ENCODE peak calls at places on chromosomes 2 and 18, in ten cellular contexts. R is effector memory CD8-positive, alpha-beta T cell; E is NCI-H82; T is transverse colon; V is pancreas; B is AG08396; X is NCI-H1930; N is NCI-H1417 treated with DMSO at 0.1 percent for 48 hours; S is fibroblast of mammary gland; P is CD4-positive, CD25-positive, alpha-beta regulatory T cell. G is an unnamed sample.

GRCh38 chr18:61998335-61998734 is 105.5 kb upstream of the RNF152 start:
- DNase-seq in B (no peak), E (no peak), S (no peak), N (no peak), P (no peak), R (no peak), V (no peak), T (no peak), X (no peak), G (no peak)

GRCh38 chr2:32937602-32938450 is 8.9 kb upstream of the LTBP1 start:
- DNase-seq in T (no peak), R (no peak), S (peak; percentile 14), B (no peak), V (no peak), X (no peak), N (no peak), E (peak; percentile 77), P (no peak), G (peak; percentile 37)

GRCh38 chr2:26488463-26489212 is 10.7 kb upstream of the OTOF start:
- DNase-seq in P (no peak), E (no peak), S (no peak), N (no peak), X (no peak), V (peak; percentile 30), B (no peak), R (no peak), T (no peak), G (no peak)

GRCh38 chr2:41963661-41964525 is 83.9 kb upstream of the PKDCC start:
- DNase-seq in V (peak; percentile 67), S (peak; percentile 52), X (no peak), N (no peak), P (no peak), T (peak; percentile 85), E (peak; percentile 19), B (no peak), R (no peak), G (peak; percentile 55)

GRCh38 chr18:41720226-41720625 is 234.8 kb upstream of the PIK3C3 start:
- DNase-seq in B (no peak), T (no peak), S (no peak), N (no peak), P (no peak), E (no peak), V (no peak), R (no peak), X (no peak), G (no peak)

GRCh38 chr2:28753043-28753683 is 1.5 kb downstream of the PPP1CB start:
- DNase-seq in V (no peak), B (peak; percentile 49), X (no peak), E (peak; percentile 68), S (peak; percentile 79), T (peak; percentile 82), P (peak; percentile 59), R (peak; percentile 53), N (peak; percentile 48), G (peak; percentile 73)

GRCh38 chr18:78996741-78997490 is 17.3 kb downstream of the SALL3 start:
- DNase-seq in R (no peak), E (no peak), P (no peak), N (no peak), X (no peak), B (no peak), S (no peak), T (no peak), V (no peak), G (no peak)

GRCh38 chr18:9017170-9017899 is 85.2 kb upstream of the NDUFV2 start:
- DNase-seq in X (no peak), S (peak; percentile 96), P (peak; percentile 67), B (peak; percentile 92), E (no peak), R (peak; percentile 3), N (no peak), V (peak; percentile 65), T (peak; percentile 68), G (peak; percentile 95)

GRCh38 chr2:197777823-197778407 is 7.2 kb downstream of the BOLL start:
- DNase-seq in S (peak; percentile 59), P (peak; percentile 52), E (peak; percentile 35), B (peak; percentile 35), N (no peak), R (peak; percentile 35), V (no peak), T (no peak), X (peak; percentile 3), G (peak; percentile 48)

GRCh38 chr2:196927318-196928225 is 1.1 kb upstream of the PGAP1 start:
- DNase-seq in P (peak; percentile 91), R (peak; percentile 24), S (peak; percentile 87), E (peak; percentile 45), X (no peak), T (no peak), N (no peak), V (no peak), B (peak; percentile 39), G (peak; percentile 70)

GRCh38 chr2:223970343-223971128 is 13.3 kb downstream of the MRPL44 start:
- DNase-seq in E (peak; percentile 74), X (peak; percentile 9), N (peak; percentile 6), B (no peak), R (peak; percentile 70), T (no peak), V (no peak), P (peak; percentile 77), S (peak; percentile 71), G (peak; percentile 66)

GRCh38 chr2:62074233-62074632 is 121.7 kb upstream of the B3GNT2 start:
- DNase-seq in X (no peak), P (no peak), E (peak; percentile 14), N (no peak), B (no peak), V (no peak), S (peak; percentile 4), R (no peak), T (no peak), G (peak; percentile 11)

GRCh38 chr2:73091164-73091563 is 19.7 kb upstream of the SFXN5 start:
- DNase-seq in N (no peak), E (no peak), V (no peak), B (peak; percentile 52), S (no peak), T (no peak), P (no peak), X (no peak), R (no peak), G (peak; percentile 82)

GRCh38 chr2:113219889-113220641 is 46.3 kb downstream of the PSD4 start:
- DNase-seq in R (no peak), B (no peak), E (peak; percentile 23), T (peak; percentile 84), N (no peak), S (peak; percentile 67), P (no peak), V (peak; percentile 74), X (no peak), G (peak; percentile 69)

GRCh38 chr2:2229898-2230817 is 100.9 kb downstream of the MYT1L start:
- DNase-seq in N (no peak), V (peak; percentile 63), R (no peak), S (no peak), P (no peak), E (no peak), X (no peak), B (no peak), T (no peak), G (peak; percentile 11)

GRCh38 chr2:176554107-176555048 is 285.1 kb downstream of the MTX2 start:
- DNase-seq in N (peak; percentile 70), R (peak; percentile 28), B (peak; percentile 61), S (peak; percentile 77), E (peak; percentile 84), P (peak; percentile 49), T (peak; percentile 25), X (peak; percentile 35), V (no peak), G (peak; percentile 64)

GRCh38 chr2:221817052-221817451 is 244.9 kb upstream of the EPHA4 start:
- DNase-seq in T (no peak), N (no peak), B (no peak), S (peak; percentile 52), P (no peak), V (no peak), X (no peak), R (no peak), E (no peak), G (peak; percentile 3)

GRCh38 chr18:39389800-39390379 is 1824.3 kb upstream of the CELF4 start:
- DNase-seq in B (no peak), V (no peak), N (no peak), R (no peak), X (no peak), P (no peak), E (peak; percentile 94), T (no peak), S (no peak), G (peak; percentile 17)

GRCh38 chr2:235149240-235149641 is 197.4 kb downstream of the SH3BP4 start:
- DNase-seq in P (no peak), N (no peak), E (no peak), B (no peak), V (no peak), T (no peak), R (no peak), S (no peak), X (no peak), G (no peak)

GRCh38 chr2:199431748-199432213 is 26.0 kb downstream of the SATB2 start:
- DNase-seq in S (peak; percentile 20), E (no peak), V (no peak), X (no peak), N (no peak), R (no peak), B (no peak), P (no peak), T (no peak), G (peak; percentile 41)

GRCh38 chr18:38996056-38996455 is 1430.5 kb upstream of the CELF4 start:
- DNase-seq in P (no peak), N (no peak), X (no peak), R (no peak), V (no peak), T (no peak), B (no peak), E (no peak), S (no peak), G (no peak)

GRCh38 chr2:62398295-62398855 is 107.6 kb downstream of the TMEM17 start:
- DNase-seq in R (no peak), X (no peak), E (no peak), B (no peak), N (no peak), V (no peak), T (no peak), P (no peak), S (no peak), G (no peak)

GRCh38 chr2:239298126-239298804 is 102.6 kb downstream of the HDAC4 start:
- DNase-seq in S (no peak), V (peak; percentile 24), R (peak; percentile 69), N (no peak), B (no peak), E (no peak), P (peak; percentile 88), X (no peak), T (peak; percentile 34), G (peak; percentile 19)

GRCh38 chr18:41320090-41320489 is 634.9 kb upstream of the PIK3C3 start:
- DNase-seq in N (peak; percentile 6), R (no peak), T (no peak), X (no peak), V (no peak), S (no peak), E (no peak), P (no peak), B (no peak), G (no peak)

GRCh38 chr18:54094474-54094873 is 130.0 kb downstream of the MBD2 start:
- DNase-seq in X (no peak), S (no peak), R (no peak), T (no peak), P (no peak), E (no peak), V (no peak), N (no peak), B (no peak), G (no peak)

GRCh38 chr2:141341444-141341843 is 789.4 kb downstream of the LRP1B start:
- DNase-seq in B (no peak), X (no peak), V (no peak), E (no peak), T (no peak), P (no peak), N (no peak), S (peak; percentile 82), R (no peak), G (peak; percentile 97)

GRCh38 chr18:14747513-14748474 is at the start of gene ANKRD30B:
- DNase-seq in E (no peak), P (no peak), B (no peak), X (no peak), V (no peak), R (no peak), S (no peak), T (no peak), N (no peak), G (no peak)

GRCh38 chr18:56374005-56374655 is 264.3 kb downstream of the TXNL1 start:
- DNase-seq in S (no peak), B (no peak), E (no peak), N (no peak), R (no peak), T (no peak), X (no peak), P (no peak), V (no peak), G (peak; percentile 35)